ENCODE peak calls at places on chromosomes 11 and 22, in four cellular contexts. One of them, this sample, is unnamed.

GRCh38 chr11:304915-305833 is 2.4 kb upstream of the IFITM2 start:
- DNase-seq in mesenchymal stem cell: peak
- DNase-seq in CD8-positive, alpha-beta T cell: peak
- DNase-seq in activated gamma-delta T cell: no peak
- DNase-seq in this sample: no peak

GRCh38 chr11:69840371-69841169 is 21.4 kb upstream of the FGF3 start:
- DNase-seq in activated gamma-delta T cell: no peak
- DNase-seq in CD8-positive, alpha-beta T cell: no peak
- DNase-seq in mesenchymal stem cell: no peak
- DNase-seq in this sample: no peak

GRCh38 chr11:69102161-69102695 is 53.5 kb downstream of the TPCN2 start:
- DNase-seq in activated gamma-delta T cell: no peak
- DNase-seq in CD8-positive, alpha-beta T cell: no peak
- DNase-seq in mesenchymal stem cell: no peak
- DNase-seq in this sample: no peak

GRCh38 chr11:61733120-61733978 is 19.1 kb upstream of the MYRF start:
- DNase-seq in CD8-positive, alpha-beta T cell: peak
- DNase-seq in mesenchymal stem cell: peak
- DNase-seq in activated gamma-delta T cell: peak
- DNase-seq in this sample: no peak

GRCh38 chr22:17237031-17237668 is 17.9 kb upstream of the ADA2 start:
- DNase-seq in activated gamma-delta T cell: no peak
- DNase-seq in mesenchymal stem cell: no peak
- DNase-seq in CD8-positive, alpha-beta T cell: no peak
- DNase-seq in this sample: no peak

GRCh38 chr11:103338621-103339484 is 229.6 kb downstream of the DYNC2H1 start:
- DNase-seq in activated gamma-delta T cell: no peak
- DNase-seq in CD8-positive, alpha-beta T cell: no peak
- DNase-seq in mesenchymal stem cell: peak
- DNase-seq in this sample: no peak

GRCh38 chr11:76076749-76077148 is 129.6 kb downstream of the WNT11 start:
- DNase-seq in mesenchymal stem cell: no peak
- DNase-seq in CD8-positive, alpha-beta T cell: no peak
- DNase-seq in activated gamma-delta T cell: no peak
- DNase-seq in this sample: no peak

GRCh38 chr11:61966673-61967176 is 709 bp downstream of the FTH1 start:
- DNase-seq in mesenchymal stem cell: peak
- DNase-seq in activated gamma-delta T cell: no peak
- DNase-seq in CD8-positive, alpha-beta T cell: peak
- DNase-seq in this sample: no peak

GRCh38 chr11:120108154-120108784 is 29.6 kb downstream of the TRIM29 start:
- DNase-seq in activated gamma-delta T cell: peak
- DNase-seq in CD8-positive, alpha-beta T cell: peak
- DNase-seq in mesenchymal stem cell: peak
- DNase-seq in this sample: no peak

GRCh38 chr11:103970850-103971249 is 65.6 kb upstream of the DDI1 start:
- DNase-seq in mesenchymal stem cell: no peak
- DNase-seq in CD8-positive, alpha-beta T cell: no peak
- DNase-seq in activated gamma-delta T cell: no peak
- DNase-seq in this sample: no peak

GRCh38 chr11:16356057-16356750 is at the start of gene SOX6:
- DNase-seq in activated gamma-delta T cell: no peak
- DNase-seq in CD8-positive, alpha-beta T cell: no peak
- DNase-seq in mesenchymal stem cell: peak
- DNase-seq in this sample: no peak

GRCh38 chr22:25908755-25909154 is 166.8 kb downstream of the MYO18B start:
- DNase-seq in mesenchymal stem cell: no peak
- DNase-seq in CD8-positive, alpha-beta T cell: no peak
- DNase-seq in activated gamma-delta T cell: no peak
- DNase-seq in this sample: no peak

GRCh38 chr11:133898031-133898769 is 52.9 kb upstream of the SPATA19 start:
- DNase-seq in activated gamma-delta T cell: no peak
- DNase-seq in CD8-positive, alpha-beta T cell: no peak
- DNase-seq in mesenchymal stem cell: no peak
- DNase-seq in this sample: no peak

GRCh38 chr11:16154715-16155396 is 201.5 kb downstream of the SOX6 start:
- DNase-seq in mesenchymal stem cell: no peak
- DNase-seq in CD8-positive, alpha-beta T cell: no peak
- DNase-seq in activated gamma-delta T cell: no peak
- DNase-seq in this sample: no peak

GRCh38 chr22:32904044-32904443 is 102.5 kb downstream of the TIMP3 start:
- DNase-seq in CD8-positive, alpha-beta T cell: no peak
- DNase-seq in mesenchymal stem cell: peak
- DNase-seq in activated gamma-delta T cell: no peak
- DNase-seq in this sample: no peak

GRCh38 chr11:81071641-81072040 is 1630.8 kb upstream of the TENM4 start:
- DNase-seq in CD8-positive, alpha-beta T cell: no peak
- DNase-seq in mesenchymal stem cell: no peak
- DNase-seq in activated gamma-delta T cell: no peak
- DNase-seq in this sample: no peak

GRCh38 chr22:19466848-19467752 is 11.9 kb downstream of the UFD1 start:
- DNase-seq in mesenchymal stem cell: no peak
- DNase-seq in activated gamma-delta T cell: no peak
- DNase-seq in CD8-positive, alpha-beta T cell: no peak
- DNase-seq in this sample: no peak

GRCh38 chr11:17734418-17734911 is at the start of gene KCNC1:
- DNase-seq in activated gamma-delta T cell: no peak
- DNase-seq in CD8-positive, alpha-beta T cell: no peak
- DNase-seq in mesenchymal stem cell: peak
- DNase-seq in this sample: no peak

GRCh38 chr22:31086703-31087330 is 5.7 kb downstream of the SMTN start:
- DNase-seq in activated gamma-delta T cell: no peak
- DNase-seq in CD8-positive, alpha-beta T cell: no peak
- DNase-seq in mesenchymal stem cell: no peak
- DNase-seq in this sample: no peak

GRCh38 chr11:36500315-36500721 is 9.8 kb downstream of the TRAF6 start:
- DNase-seq in activated gamma-delta T cell: no peak
- DNase-seq in mesenchymal stem cell: peak
- DNase-seq in CD8-positive, alpha-beta T cell: no peak
- DNase-seq in this sample: no peak

GRCh38 chr22:28297504-28297903 is 378.4 kb upstream of the PITPNB start:
- DNase-seq in CD8-positive, alpha-beta T cell: no peak
- DNase-seq in activated gamma-delta T cell: no peak
- DNase-seq in mesenchymal stem cell: peak
- DNase-seq in this sample: no peak

GRCh38 chr11:69950120-69950519 is 128.0 kb upstream of the ANO1 start:
- DNase-seq in mesenchymal stem cell: no peak
- DNase-seq in activated gamma-delta T cell: no peak
- DNase-seq in CD8-positive, alpha-beta T cell: no peak
- DNase-seq in this sample: no peak